ENCODE peak calls at places on chromosomes 13 and 19, in seven cellular contexts. Q is hippocampal formation; E is NCI-H510A; G is activated CD4-positive, alpha-beta T cell treated with anti-CD3 and anti-CD28 coated beads for 48 hours; I is ascending aorta; L is substantia nigra; A is lung microvascular endothelial cell. N is an unnamed sample.

GRCh38 chr13:39210961-39211534 is 172.8 kb downstream of the NHLRC3 start:
- DNase-seq in Q (no peak), E (no peak), G (no peak), I (no peak), L (no peak), A (no peak), N (no peak)

GRCh38 chr19:58585442-58586130 is 12.5 kb upstream of the MZF1 start:
- DNase-seq in Q (no peak), E (no peak), G (no peak), I (no peak), L (no peak), A (no peak), N (no peak)

GRCh38 chr19:32012886-32013635 is 332.3 kb upstream of the ZNF507 start:
- DNase-seq in Q (no peak), E (no peak), G (no peak), I (no peak), L (no peak), A (no peak), N (no peak)

GRCh38 chr19:8180018-8180417 is 29.2 kb upstream of the CERS4 start:
- DNase-seq in Q (no peak), E (no peak), G (no peak), I (no peak), L (no peak), A (no peak), N (peak)

GRCh38 chr19:38946229-38947010 is 15.7 kb downstream of the MRPS12 start:
- DNase-seq in Q (no peak), E (no peak), G (no peak), I (no peak), L (no peak), A (no peak), N (no peak)

GRCh38 chr19:16878181-16878965 is 10.4 kb upstream of the F2RL3 start:
- DNase-seq in Q (no peak), E (no peak), G (no peak), I (no peak), L (no peak), A (no peak), N (no peak)

GRCh38 chr13:42525035-42525504 is 48.9 kb upstream of the TNFSF11 start:
- DNase-seq in Q (no peak), E (no peak), G (no peak), I (no peak), L (no peak), A (peak), N (no peak)

GRCh38 chr19:13094771-13095392 is 7.8 kb downstream of the LYL1 start:
- DNase-seq in Q (no peak), E (no peak), G (no peak), I (peak), L (no peak), A (no peak), N (no peak)

GRCh38 chr19:47615714-47616113 is 6.8 kb downstream of the BICRA start:
- DNase-seq in Q (peak), E (no peak), G (no peak), I (no peak), L (peak), A (no peak), N (no peak)

GRCh38 chr19:18634612-18635290 is 2.1 kb upstream of the KLHL26 start:
- DNase-seq in Q (no peak), E (no peak), G (no peak), I (no peak), L (no peak), A (no peak), N (no peak)

GRCh38 chr13:29743229-29743786 is 107.1 kb downstream of the UBL3 start:
- DNase-seq in Q (no peak), E (no peak), G (no peak), I (no peak), L (no peak), A (peak), N (no peak)

GRCh38 chr13:100102042-100102441 is 13.1 kb downstream of the PCCA start:
- DNase-seq in Q (no peak), E (no peak), G (no peak), I (no peak), L (no peak), A (no peak), N (no peak)

GRCh38 chr13:34675626-34676025 is 266.4 kb upstream of the NBEA start:
- DNase-seq in Q (no peak), E (no peak), G (no peak), I (no peak), L (no peak), A (no peak), N (no peak)

GRCh38 chr19:40533508-40533907 is 43.2 kb upstream of the SHKBP1 start:
- DNase-seq in Q (no peak), E (no peak), G (no peak), I (no peak), L (no peak), A (no peak), N (no peak)

GRCh38 chr13:30396434-30397075 is 25.7 kb upstream of the UBE2L5 start:
- DNase-seq in Q (no peak), E (no peak), G (no peak), I (no peak), L (no peak), A (no peak), N (no peak)

GRCh38 chr19:5719274-5719960 is 529 bp downstream of the LONP1 start:
- DNase-seq in Q (no peak), E (no peak), G (peak), I (no peak), L (no peak), A (peak), N (peak)

GRCh38 chr19:40270362-40271089 is 14.6 kb downstream of the AKT2 start:
- DNase-seq in Q (no peak), E (no peak), G (no peak), I (no peak), L (peak), A (no peak), N (no peak)

GRCh38 chr13:33015275-33015674 is 948 bp upstream of the KL start:
- DNase-seq in Q (no peak), E (no peak), G (no peak), I (no peak), L (no peak), A (no peak), N (no peak)

GRCh38 chr19:9538183-9539058 is at the start of gene ZNF426:
- DNase-seq in Q (peak), E (peak), G (peak), I (peak), L (peak), A (peak), N (peak)

GRCh38 chr19:18904334-18905057 is 8.5 kb upstream of the CERS1 start:
- DNase-seq in Q (peak), E (no peak), G (no peak), I (no peak), L (peak), A (no peak), N (no peak)

GRCh38 chr13:50126378-50127016 is 111.3 kb downstream of the KCNRG start:
- DNase-seq in Q (no peak), E (no peak), G (no peak), I (no peak), L (no peak), A (peak), N (no peak)

GRCh38 chr13:40433577-40433976 is 232.9 kb downstream of the FOXO1 start:
- DNase-seq in Q (no peak), E (no peak), G (peak), I (no peak), L (no peak), A (peak), N (no peak)

GRCh38 chr13:43963726-43964125 is 84.0 kb downstream of the LACC1 start:
- DNase-seq in Q (no peak), E (no peak), G (no peak), I (no peak), L (no peak), A (no peak), N (peak)

GRCh38 chr13:97758317-97758716 is 195.2 kb upstream of the IPO5 start:
- DNase-seq in Q (no peak), E (no peak), G (no peak), I (no peak), L (no peak), A (no peak), N (no peak)

N was measured in dermis microvascular lymphatic vessel endothelial cell.